ENCODE peak calls at places on chromosomes 16 and 17, in ten cellular contexts. B, P, H, F, N, X, K, S, R and A are unnamed samples.

GRCh38 chr17:65222216-65222738 is 85.1 kb downstream of the RGS9 start:
- DNase-seq in N (no peak), P (no peak), S (no peak), H (no peak), B (no peak), R (no peak), X (no peak), F (peak; percentile 48), K (no peak), A (no peak)

GRCh38 chr16:2964416-2965223 is 545 bp downstream of the KREMEN2 start:
- DNase-seq in K (peak; percentile 86), F (no peak), H (peak; percentile 62), S (no peak), R (peak; percentile 56), P (no peak), X (peak; percentile 87), N (peak; percentile 57), B (no peak), A (no peak)

GRCh38 chr16:49835116-49835880 is 20.6 kb downstream of the ZNF423 start:
- DNase-seq in B (no peak), X (no peak), P (no peak), S (no peak), H (no peak), K (no peak), R (no peak), N (no peak), F (no peak), A (no peak)

GRCh38 chr17:14886200-14886739 is 378.9 kb downstream of the PMP22 start:
- DNase-seq in H (no peak), S (no peak), R (no peak), F (no peak), N (no peak), B (no peak), K (no peak), P (no peak), X (peak; percentile 6), A (no peak)

GRCh38 chr17:6713130-6713917 is at the start of gene SLC13A5:
- DNase-seq in N (peak; percentile 17), P (no peak), S (no peak), H (no peak), F (no peak), K (no peak), B (no peak), X (peak; percentile 54), R (peak; percentile 62), A (peak; percentile 4)

GRCh38 chr16:10037771-10038170 is 144.5 kb downstream of the GRIN2A start:
- DNase-seq in S (no peak), X (no peak), N (no peak), B (no peak), F (no peak), H (no peak), R (no peak), K (no peak), P (no peak), A (peak; percentile 2)

GRCh38 chr17:70254735-70255460 is 85.6 kb downstream of the KCNJ2 start:
- DNase-seq in R (no peak), S (no peak), F (peak; percentile 54), K (no peak), B (no peak), N (no peak), H (no peak), P (no peak), X (no peak), A (no peak)

GRCh38 chr17:57924677-57925076 is 30.5 kb downstream of the CUEDC1 start:
- DNase-seq in N (no peak), X (no peak), P (no peak), B (no peak), R (no peak), F (no peak), K (no peak), S (no peak), H (no peak), A (no peak)

GRCh38 chr17:77734371-77735050 is 224.0 kb upstream of the TNRC6C start:
- DNase-seq in R (peak; percentile 81), X (no peak), K (peak; percentile 30), F (peak; percentile 16), P (no peak), B (no peak), H (no peak), N (no peak), S (no peak), A (peak; percentile 24)

GRCh38 chr16:6684076-6684673 is 648.5 kb upstream of the RBFOX1 start:
- DNase-seq in R (peak; percentile 25), X (peak; percentile 27), P (no peak), F (no peak), B (no peak), N (peak; percentile 40), S (no peak), H (no peak), K (no peak), A (no peak)

GRCh38 chr16:63289834-63290460 is 1253.7 kb upstream of the CDH8 start:
- DNase-seq in K (no peak), S (no peak), B (no peak), F (no peak), X (peak; percentile 59), P (no peak), R (peak; percentile 66), N (peak; percentile 19), H (no peak), A (no peak)